ENCODE peak calls at places on chromosomes 13 and 19, in four cellular contexts. One of them, this sample, is unnamed.

GRCh38 chr19:14473915-14474578 is 1.1 kb downstream of the PTGER1 start:
- DNase-seq in AG10803: no peak
- DNase-seq in uterus: no peak
- DNase-seq in NT2/D1: no peak
- DNase-seq in this sample: no peak

GRCh38 chr13:82257790-82258507 is 1624.3 kb downstream of the SLITRK1 start:
- DNase-seq in AG10803: no peak
- DNase-seq in uterus: no peak
- DNase-seq in NT2/D1: no peak
- DNase-seq in this sample: no peak

GRCh38 chr13:73173160-73173905 is 114.5 kb downstream of the KLF5 start:
- DNase-seq in AG10803: no peak
- DNase-seq in uterus: no peak
- DNase-seq in NT2/D1: no peak
- DNase-seq in this sample: no peak

GRCh38 chr19:29677001-29677781 is 11.9 kb downstream of the PLEKHF1 start:
- DNase-seq in AG10803: no peak
- DNase-seq in uterus: no peak
- DNase-seq in NT2/D1: no peak
- DNase-seq in this sample: no peak

GRCh38 chr19:43504426-43505185 is at the start of gene PHLDB3:
- DNase-seq in AG10803: peak; percentile 12
- DNase-seq in uterus: peak; percentile 32
- DNase-seq in NT2/D1: no peak
- DNase-seq in this sample: peak; percentile 56

GRCh38 chr19:48724796-48725753 is 5.5 kb upstream of the MAMSTR start:
- DNase-seq in AG10803: peak; percentile 79
- DNase-seq in uterus: peak; percentile 80
- DNase-seq in NT2/D1: no peak
- DNase-seq in this sample: peak; percentile 65

GRCh38 chr19:575527-576506 is 3.4 kb downstream of the BSG start:
- DNase-seq in AG10803: peak; percentile 45
- DNase-seq in uterus: peak; percentile 62
- DNase-seq in NT2/D1: no peak
- DNase-seq in this sample: peak; percentile 54

GRCh38 chr13:41017744-41018582 is 1.2 kb downstream of the ELF1 start:
- DNase-seq in AG10803: no peak
- DNase-seq in uterus: no peak
- DNase-seq in NT2/D1: no peak
- DNase-seq in this sample: no peak

GRCh38 chr19:4140237-4140711 is 13.2 kb upstream of the CREB3L3 start:
- DNase-seq in AG10803: peak; percentile 69
- DNase-seq in uterus: no peak
- DNase-seq in NT2/D1: peak; percentile 77
- DNase-seq in this sample: peak; percentile 87

GRCh38 chr13:23735329-23735728 is 153.9 kb downstream of the MIPEP start:
- DNase-seq in AG10803: no peak
- DNase-seq in uterus: no peak
- DNase-seq in NT2/D1: no peak
- DNase-seq in this sample: no peak

GRCh38 chr19:39550197-39550596 is 10.2 kb upstream of the EID2 start:
- DNase-seq in AG10803: no peak
- DNase-seq in uterus: no peak
- DNase-seq in NT2/D1: no peak
- DNase-seq in this sample: no peak

GRCh38 chr13:106352850-106353249 is 182.6 kb downstream of the EFNB2 start:
- DNase-seq in AG10803: no peak
- DNase-seq in uterus: no peak
- DNase-seq in NT2/D1: no peak
- DNase-seq in this sample: no peak

GRCh38 chr19:37007587-37008220 is 70.5 kb upstream of the ZNF420 start:
- DNase-seq in AG10803: peak; percentile 43
- DNase-seq in uterus: no peak
- DNase-seq in NT2/D1: peak; percentile 27
- DNase-seq in this sample: no peak

GRCh38 chr19:35090160-35090794 is 25.3 kb upstream of the FXYD3 start:
- DNase-seq in AG10803: peak; percentile 56
- DNase-seq in uterus: peak; percentile 53
- DNase-seq in NT2/D1: no peak
- DNase-seq in this sample: peak; percentile 84

GRCh38 chr19:1270854-1271527 is 1.9 kb downstream of the CIRBP start:
- DNase-seq in AG10803: no peak
- DNase-seq in uterus: no peak
- DNase-seq in NT2/D1: no peak
- DNase-seq in this sample: no peak

GRCh38 chr13:79936368-79937136 is 404.4 kb downstream of the SPRY2 start:
- DNase-seq in AG10803: peak; percentile 100
- DNase-seq in uterus: peak; percentile 17
- DNase-seq in NT2/D1: no peak
- DNase-seq in this sample: peak; percentile 92

GRCh38 chr13:48162182-48162581 is 67.3 kb upstream of the MED4 start:
- DNase-seq in AG10803: no peak
- DNase-seq in uterus: no peak
- DNase-seq in NT2/D1: no peak
- DNase-seq in this sample: no peak

GRCh38 chr13:67351915-67352314 is 121.8 kb upstream of the PCDH9 start:
- DNase-seq in AG10803: peak; percentile 0
- DNase-seq in uterus: no peak
- DNase-seq in NT2/D1: no peak
- DNase-seq in this sample: peak; percentile 42

GRCh38 chr19:4660181-4660791 is 9.9 kb downstream of the MYDGF start:
- DNase-seq in AG10803: no peak
- DNase-seq in uterus: no peak
- DNase-seq in NT2/D1: no peak
- DNase-seq in this sample: no peak

GRCh38 chr13:64007334-64007733 is 2591.7 kb upstream of the PCDH20 start:
- DNase-seq in AG10803: no peak
- DNase-seq in uterus: no peak
- DNase-seq in NT2/D1: no peak
- DNase-seq in this sample: peak; percentile 17

GRCh38 chr19:3785938-3786824 is at the start of gene MATK:
- DNase-seq in AG10803: no peak
- DNase-seq in uterus: no peak
- DNase-seq in NT2/D1: no peak
- DNase-seq in this sample: no peak

GRCh38 chr19:17404015-17404414 is 1.4 kb downstream of the BST2 start:
- DNase-seq in AG10803: no peak
- DNase-seq in uterus: no peak
- DNase-seq in NT2/D1: no peak
- DNase-seq in this sample: no peak

GRCh38 chr13:80274643-80275042 is 66.3 kb downstream of the SPRY2 start:
- DNase-seq in AG10803: no peak
- DNase-seq in uterus: no peak
- DNase-seq in NT2/D1: no peak
- DNase-seq in this sample: peak; percentile 2

GRCh38 chr13:20980420-20980819 is 77.9 kb upstream of the XPO4 start:
- DNase-seq in AG10803: no peak
- DNase-seq in uterus: no peak
- DNase-seq in NT2/D1: no peak
- DNase-seq in this sample: no peak
- H3K4me3 ChIP-seq in AG10803: no peak overlapping the region
- H3K4me3 ChIP-seq in uterus: no peak overlapping the region
- H3K4me3 ChIP-seq in NT2/D1: no peak overlapping the region
- H3K4me3 ChIP-seq in this sample: no peak overlapping the region

GRCh38 chr19:11164879-11165406 is 9.4 kb upstream of the SPC24 start:
- DNase-seq in AG10803: peak; percentile 97
- DNase-seq in uterus: peak; percentile 96
- DNase-seq in NT2/D1: no peak
- DNase-seq in this sample: peak; percentile 71
- H3K4me3 ChIP-seq in AG10803: peak overlapping the region; percentile 45
- H3K4me3 ChIP-seq in uterus: no peak overlapping the region
- H3K4me3 ChIP-seq in NT2/D1: no peak overlapping the region
- H3K4me3 ChIP-seq in this sample: peak overlapping the region; percentile 75

GRCh38 chr19:46487178-46487801 is 8.4 kb downstream of the PNMA8B start:
- DNase-seq in AG10803: no peak
- DNase-seq in uterus: no peak
- DNase-seq in NT2/D1: no peak
- DNase-seq in this sample: no peak
- H3K4me3 ChIP-seq in AG10803: peak overlapping the region; percentile 52
- H3K4me3 ChIP-seq in uterus: peak overlapping the region; percentile 22
- H3K4me3 ChIP-seq in NT2/D1: peak overlapping the region; percentile 36
- H3K4me3 ChIP-seq in this sample: peak overlapping the region; percentile 85

DNA sequence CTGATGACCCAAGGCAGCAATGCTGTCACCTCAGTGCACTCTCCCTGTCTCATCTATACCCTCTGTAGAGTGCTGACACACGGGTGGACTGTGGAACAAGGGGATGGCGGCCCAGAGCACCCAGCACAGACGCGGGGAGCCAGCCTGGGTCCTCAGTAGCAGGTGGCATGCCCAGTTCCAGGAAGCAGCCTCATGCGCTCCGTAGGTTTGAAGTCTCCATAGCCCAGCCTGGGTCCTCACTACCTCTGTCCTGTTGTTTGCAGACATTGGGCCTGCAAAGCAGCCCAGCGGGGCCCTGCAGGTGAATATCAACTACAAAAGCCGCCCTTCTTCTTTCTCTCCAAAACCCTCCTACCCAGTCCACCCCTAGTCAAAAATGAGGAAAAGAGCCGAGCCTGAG is 5.0 kb upstream of the SLC7A9 start:
- DNase-seq in AG10803: no peak
- DNase-seq in uterus: no peak
- DNase-seq in NT2/D1: no peak
- DNase-seq in this sample: no peak
- H3K4me3 ChIP-seq in AG10803: no peak overlapping the region
- H3K4me3 ChIP-seq in uterus: no peak overlapping the region
- H3K4me3 ChIP-seq in NT2/D1: no peak overlapping the region
- H3K4me3 ChIP-seq in this sample: no peak overlapping the region

DNA sequence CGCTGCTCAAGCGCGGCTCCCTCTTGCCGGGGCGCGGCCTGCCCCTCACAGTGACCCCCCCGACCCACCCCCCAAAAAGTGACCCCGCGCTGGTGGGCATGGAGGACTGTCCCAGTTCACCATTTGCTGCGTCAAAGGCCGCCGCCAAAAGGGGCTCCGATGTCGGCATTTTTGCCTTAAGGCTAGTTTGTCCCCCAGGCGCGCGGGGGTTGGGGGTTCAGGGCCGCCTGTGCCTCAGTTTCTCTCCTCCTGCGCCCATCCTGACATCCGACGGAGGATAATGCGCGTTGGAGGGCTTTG is 17.1 kb downstream of the NFIX start:
- DNase-seq in AG10803: no peak
- DNase-seq in uterus: no peak
- DNase-seq in NT2/D1: no peak
- DNase-seq in this sample: no peak
- H3K4me3 ChIP-seq in AG10803: peak overlapping the region; percentile 60
- H3K4me3 ChIP-seq in uterus: peak overlapping the region; percentile 39
- H3K4me3 ChIP-seq in NT2/D1: no peak overlapping the region
- H3K4me3 ChIP-seq in this sample: peak overlapping the region; percentile 82

GRCh38 chr13:39159971-39160370 is 121.7 kb downstream of the NHLRC3 start:
- DNase-seq in AG10803: no peak
- DNase-seq in uterus: no peak
- DNase-seq in NT2/D1: no peak
- DNase-seq in this sample: no peak

GRCh38 chr13:39159393-39159792 is 121.1 kb downstream of the NHLRC3 start:
- DNase-seq in AG10803: no peak
- DNase-seq in uterus: no peak
- DNase-seq in NT2/D1: no peak
- DNase-seq in this sample: no peak
- H3K4me3 ChIP-seq in AG10803: no peak overlapping the region
- H3K4me3 ChIP-seq in uterus: no peak overlapping the region
- H3K4me3 ChIP-seq in NT2/D1: no peak overlapping the region
- H3K4me3 ChIP-seq in this sample: no peak overlapping the region

GRCh38 chr19:23913931-23914330 is 755 bp upstream of the ZNF726 start:
- DNase-seq in AG10803: peak; percentile 1
- DNase-seq in uterus: no peak
- DNase-seq in NT2/D1: no peak
- DNase-seq in this sample: peak; percentile 2
- H3K4me3 ChIP-seq in AG10803: peak overlapping the region; percentile 85
- H3K4me3 ChIP-seq in uterus: no peak overlapping the region
- H3K4me3 ChIP-seq in NT2/D1: peak overlapping the region; percentile 94
- H3K4me3 ChIP-seq in this sample: peak overlapping the region; percentile 93